ENCODE peak calls at places on chromosome 10, in eight cellular contexts. C is endothelial cell of umbilical vein, U is ovary, F is dorsolateral prefrontal cortex, O is fibroblast of lung, A is fibroblast of the aortic adventitia, S is fibroblast of mammary gland, Y is astrocyte of the cerebellum. K is an unnamed sample.

GRCh38 chr10:126686732-126687693 is 16.5 kb upstream of the C10orf90 start:
- DNase-seq in C (no peak), U (no peak), F (no peak), O (no peak), A (no peak), S (no peak), Y (no peak), K (no peak)

GRCh38 chr10:28959850-28960501 is 282.7 kb downstream of the BAMBI start:
- DNase-seq in C (no peak), U (no peak), F (no peak), O (peak), A (no peak), S (no peak), Y (no peak), K (no peak)

GRCh38 chr10:72087969-72088878 is at the start of gene SPOCK2:
- DNase-seq in C (peak), U (no peak), F (peak), O (no peak), A (no peak), S (no peak), Y (no peak), K (no peak)

GRCh38 chr10:12181065-12181775 is 14.5 kb downstream of the NUDT5 start:
- DNase-seq in C (no peak), U (no peak), F (no peak), O (peak), A (no peak), S (no peak), Y (peak), K (no peak)

GRCh38 chr10:69475433-69475830 is 24.2 kb downstream of the TSPAN15 start:
- DNase-seq in C (no peak), U (no peak), F (no peak), O (no peak), A (peak), S (peak), Y (no peak), K (no peak)

GRCh38 chr10:84511106-84511505 is 182.7 kb downstream of the CCSER2 start:
- DNase-seq in C (peak), U (no peak), F (no peak), O (peak), A (no peak), S (no peak), Y (no peak), K (no peak)

GRCh38 chr10:115092555-115093285 is 445 bp upstream of the ATRNL1 start:
- DNase-seq in C (peak), U (peak), F (peak), O (peak), A (peak), S (peak), Y (peak), K (peak)

GRCh38 chr10:104811166-104811565 is 170.1 kb downstream of the SORCS3 start:
- DNase-seq in C (no peak), U (no peak), F (no peak), O (no peak), A (no peak), S (no peak), Y (no peak), K (no peak)

GRCh38 chr10:29688230-29688634 is 53.5 kb upstream of the SVIL start:
- DNase-seq in C (peak), U (no peak), F (no peak), O (peak), A (peak), S (peak), Y (no peak), K (no peak)

GRCh38 chr10:78703581-78703980 is 365.2 kb upstream of the ZMIZ1 start:
- DNase-seq in C (peak), U (no peak), F (no peak), O (no peak), A (no peak), S (no peak), Y (no peak), K (no peak)

GRCh38 chr10:63157845-63158624 is 24.9 kb downstream of the NRBF2 start:
- DNase-seq in C (peak), U (no peak), F (no peak), O (peak), A (peak), S (peak), Y (peak), K (peak)

GRCh38 chr10:12351447-12351846 is 2.1 kb downstream of the CAMK1D start:
- DNase-seq in C (no peak), U (no peak), F (peak), O (no peak), A (no peak), S (no peak), Y (no peak), K (no peak)

GRCh38 chr10:75263806-75264205 is 28.0 kb upstream of the COMTD1 start:
- DNase-seq in C (no peak), U (no peak), F (no peak), O (no peak), A (no peak), S (no peak), Y (no peak), K (no peak)

GRCh38 chr10:91043173-91043910 is 122.5 kb upstream of the ANKRD1 start:
- DNase-seq in C (peak), U (no peak), F (no peak), O (no peak), A (peak), S (peak), Y (no peak), K (no peak)

GRCh38 chr10:68073631-68074403 is 1.3 kb downstream of the HERC4 start:
- DNase-seq in C (peak), U (no peak), F (no peak), O (no peak), A (peak), S (no peak), Y (no peak), K (no peak)

GRCh38 chr10:77173615-77174461 is 463.8 kb downstream of the KCNMA1 start:
- DNase-seq in C (peak), U (peak), F (peak), O (peak), A (peak), S (peak), Y (peak), K (peak)

GRCh38 chr10:30422981-30423654 is 10.9 kb upstream of the MAP3K8 start:
- DNase-seq in C (peak), U (no peak), F (no peak), O (peak), A (peak), S (peak), Y (no peak), K (no peak)

GRCh38 chr10:3474266-3474665 is 301.7 kb upstream of the PITRM1 start:
- DNase-seq in C (no peak), U (no peak), F (no peak), O (no peak), A (no peak), S (no peak), Y (no peak), K (no peak)

DNA sequence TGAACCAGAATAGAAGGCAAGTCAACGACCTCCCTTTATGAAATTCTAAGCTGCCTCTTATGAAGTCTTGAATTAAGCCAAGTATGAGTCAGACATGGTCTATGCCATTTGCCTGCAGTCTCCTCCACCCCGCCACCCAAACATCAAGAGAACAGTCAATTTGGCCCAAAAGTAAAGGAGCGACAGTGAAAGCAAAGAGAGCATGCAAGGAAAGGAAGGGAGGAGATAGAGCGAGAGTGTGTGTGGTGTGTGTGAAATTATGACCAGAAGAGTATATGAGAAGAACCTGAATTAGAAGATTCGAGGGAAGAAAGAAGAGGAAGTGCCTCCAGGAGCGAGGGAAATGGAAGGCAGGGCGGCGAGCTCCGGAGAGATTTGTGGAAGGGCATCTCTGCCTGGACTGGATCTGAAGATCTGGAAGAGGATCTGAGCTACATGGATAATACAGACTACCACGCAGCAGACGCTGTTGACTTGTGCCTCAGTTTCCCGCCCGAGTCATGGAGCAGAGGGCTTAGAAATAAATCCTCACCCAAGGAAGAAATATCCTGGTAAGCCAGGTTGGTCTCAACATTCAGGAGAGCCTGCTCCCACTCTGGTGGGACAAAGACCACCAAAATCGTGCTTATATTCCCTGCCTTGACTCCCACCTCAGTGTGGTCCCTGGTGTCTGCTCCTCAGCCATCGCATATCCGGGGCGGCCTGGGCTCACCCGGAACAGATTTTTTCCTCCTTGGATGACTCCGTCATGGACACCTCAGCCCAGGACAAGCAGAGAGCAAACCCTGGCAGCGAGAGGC is 459 bp downstream of the ZDHHC6 start:
- DNase-seq in C (peak), U (no peak), F (no peak), O (peak), A (peak), S (peak), Y (no peak), K (no peak)
- TF ChIP-seq CTCF in C (no peak), U (peak), F (no peak), O (no peak), A (no peak), S (no peak), Y (no peak), K (no peak)

GRCh38 chr10:25023278-25023677 is 6.9 kb downstream of the THNSL1 start:
- DNase-seq in C (peak), U (no peak), F (no peak), O (no peak), A (no peak), S (no peak), Y (no peak), K (no peak)
- TF ChIP-seq CTCF in C (no peak), U (no peak), F (no peak), O (no peak), A (no peak), S (no peak), Y (no peak), K (no peak)

DNA sequence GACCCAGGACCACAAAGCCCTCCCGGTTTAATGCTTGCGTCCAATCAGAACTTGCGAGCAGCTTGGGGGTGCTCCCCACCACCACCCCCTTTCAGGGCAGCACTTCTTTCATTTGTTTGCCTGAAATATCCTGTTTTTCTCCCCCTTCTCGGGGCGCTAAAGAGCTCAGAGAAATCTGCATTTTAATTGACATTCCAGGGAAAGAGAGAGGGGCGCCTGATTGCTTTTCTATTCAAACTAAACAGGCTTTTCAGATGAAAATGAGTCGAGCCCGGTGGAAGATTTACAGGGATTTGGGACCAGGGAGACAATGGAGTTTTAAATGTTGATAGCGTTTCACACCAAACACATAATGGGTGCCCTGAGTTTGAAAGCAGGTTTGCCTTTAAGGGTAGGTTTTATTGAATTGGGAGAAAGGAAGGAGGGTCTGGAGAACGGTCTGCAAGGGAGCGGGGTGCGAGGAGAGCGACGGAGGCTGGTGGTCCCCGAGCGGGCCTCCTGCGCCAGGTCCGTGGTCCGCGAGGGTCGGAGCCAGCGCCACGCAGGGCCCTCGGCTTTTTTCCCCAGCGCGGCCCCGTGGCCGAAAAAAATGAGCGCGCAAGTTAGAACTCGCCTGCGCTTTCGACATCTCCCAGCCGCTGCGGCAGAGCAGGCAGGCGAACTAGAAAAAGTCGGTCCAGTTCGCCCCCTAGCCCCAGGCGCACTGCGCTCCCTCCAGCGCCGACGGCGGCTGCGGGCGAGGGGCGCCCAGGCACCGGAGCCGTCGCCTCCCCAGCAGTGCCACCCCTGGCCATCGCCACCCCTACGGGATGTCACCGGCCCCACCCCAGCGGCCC is 1.4 kb downstream of the FGFR2 start:
- DNase-seq in C (no peak), U (peak), F (peak), O (peak), A (no peak), S (no peak), Y (no peak), K (peak)
- TF ChIP-seq CTCF in C (no peak), U (peak), F (peak), O (no peak), A (no peak), S (no peak), Y (peak), K (peak)

DNA sequence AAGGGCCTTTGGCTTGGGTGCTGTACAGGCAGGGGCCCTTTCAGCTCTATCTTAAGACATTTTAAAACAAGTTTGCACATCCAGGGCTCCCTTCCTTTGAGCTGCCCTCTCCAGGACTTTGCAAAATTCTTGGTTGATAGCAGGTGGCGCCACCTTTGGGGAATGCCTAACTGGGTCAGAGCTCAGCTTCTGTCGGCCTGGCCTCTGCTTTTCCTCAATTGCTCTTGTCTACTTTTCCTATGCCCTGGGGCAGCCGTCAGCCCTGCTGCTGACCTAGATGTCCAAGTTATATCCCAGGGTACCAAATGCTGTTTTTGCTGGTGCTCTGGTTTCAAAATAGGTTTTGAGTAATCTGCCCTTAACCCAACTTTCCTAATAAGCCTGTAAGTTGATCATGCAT is 65.8 kb downstream of the APBB1IP start:
- DNase-seq in C (no peak), U (no peak), F (no peak), O (no peak), A (no peak), S (no peak), Y (no peak), K (no peak)
- TF ChIP-seq CTCF in C (no peak), U (no peak), F (no peak), O (no peak), A (no peak), S (peak), Y (no peak), K (no peak)

DNA sequence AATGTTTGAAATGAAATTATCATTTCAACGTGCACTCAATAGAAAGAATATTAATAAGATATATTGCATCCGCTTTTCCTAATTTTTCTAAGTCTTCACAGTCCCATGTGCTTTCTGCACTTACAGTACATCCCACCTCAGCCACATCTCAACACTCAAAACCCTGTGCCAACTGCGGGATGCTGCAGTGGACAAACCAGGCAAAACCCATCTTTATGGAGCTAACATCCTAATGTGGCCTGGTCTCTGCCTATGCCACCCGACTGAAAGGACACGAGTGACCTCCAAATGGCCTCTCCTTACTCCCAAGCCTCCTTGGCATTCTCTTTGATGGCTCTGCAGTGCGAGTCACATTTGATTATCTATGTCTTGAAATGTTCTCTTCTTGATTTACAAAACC is 57.4 kb upstream of the ADRB1 start:
- DNase-seq in C (no peak), U (no peak), F (no peak), O (no peak), A (no peak), S (no peak), Y (no peak), K (no peak)
- TF ChIP-seq CTCF in C (no peak), U (no peak), F (no peak), O (no peak), A (no peak), S (no peak), Y (no peak), K (no peak)

GRCh38 chr10:6089334-6090219 is 743 bp downstream of the RBM17 start:
- DNase-seq in C (peak), U (no peak), F (no peak), O (peak), A (peak), S (no peak), Y (no peak), K (peak)

GRCh38 chr10:6082496-6083395 is 6.1 kb upstream of the RBM17 start:
- DNase-seq in C (no peak), U (peak), F (peak), O (no peak), A (peak), S (no peak), Y (no peak), K (no peak)

GRCh38 chr10:6083523-6084475 is 5.0 kb upstream of the RBM17 start:
- DNase-seq in C (peak), U (no peak), F (no peak), O (peak), A (peak), S (peak), Y (no peak), K (no peak)

GRCh38 chr10:6088721-6089333 is at the start of gene RBM17:
- DNase-seq in C (peak), U (peak), F (peak), O (peak), A (peak), S (peak), Y (peak), K (peak)

DNA sequence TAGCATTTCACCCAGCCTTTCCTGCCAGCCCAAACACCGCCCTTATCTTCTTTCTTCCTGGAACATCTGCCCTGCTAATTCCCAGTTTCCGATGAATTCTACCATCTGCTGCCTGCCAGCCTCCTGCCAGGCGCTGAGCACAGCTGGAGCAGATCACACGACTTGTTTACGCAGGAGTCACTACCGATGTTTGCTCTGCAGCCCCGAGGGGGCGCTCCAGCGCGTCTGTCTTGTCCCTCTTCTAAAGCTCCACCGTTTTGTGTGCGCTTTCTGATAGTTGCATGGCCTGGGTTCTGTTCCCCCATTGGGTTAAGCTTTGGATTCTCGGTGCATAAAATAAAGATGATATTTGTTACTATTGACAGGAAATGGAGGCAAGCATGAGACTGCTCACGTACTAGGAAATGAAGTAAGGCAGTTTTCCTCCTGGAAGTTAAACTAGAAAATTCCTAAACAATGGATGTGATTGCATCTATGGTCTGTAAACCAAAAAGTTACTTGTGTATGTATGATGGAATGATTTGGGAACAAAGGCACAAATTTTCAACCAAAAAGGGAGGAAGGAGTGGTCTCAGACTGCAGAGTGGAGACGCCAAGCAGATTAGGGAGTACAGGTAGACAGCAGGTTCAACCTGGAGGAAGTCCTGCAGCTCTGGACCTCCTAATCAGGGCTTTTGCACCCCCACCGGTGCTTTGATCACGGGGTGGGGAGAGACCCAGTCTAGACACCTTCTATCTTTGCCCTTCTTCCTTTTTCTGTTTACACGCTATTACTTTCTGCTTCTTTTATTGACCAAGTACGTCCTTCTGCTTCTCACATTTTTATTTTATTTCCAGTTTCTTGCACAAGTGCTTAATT is 2.2 kb upstream of the RBM17 start:
- DNase-seq in C (peak), U (peak), F (peak), O (peak), A (peak), S (peak), Y (peak), K (peak)
- TF ChIP-seq CTCF in C (peak), U (peak), F (peak), O (peak), A (peak), S (peak), Y (peak), K (peak)

GRCh38 chr10:74153676-74154075 is 2.7 kb downstream of the ADK start:
- DNase-seq in C (no peak), U (no peak), F (no peak), O (no peak), A (no peak), S (no peak), Y (no peak), K (no peak)

GRCh38 chr10:74151879-74152722 is 1.1 kb downstream of the ADK start:
- DNase-seq in C (no peak), U (no peak), F (no peak), O (no peak), A (no peak), S (peak), Y (no peak), K (no peak)

GRCh38 chr10:74153123-74153522 is 2.1 kb downstream of the ADK start:
- DNase-seq in C (no peak), U (no peak), F (no peak), O (peak), A (peak), S (peak), Y (no peak), K (no peak)

GRCh38 chr10:74150151-74151056 is at the start of gene AP3M1:
- DNase-seq in C (peak), U (peak), F (peak), O (no peak), A (no peak), S (no peak), Y (no peak), K (peak)

GRCh38 chr10:74151057-74151878 is at the start of gene ADK:
- DNase-seq in C (peak), U (peak), F (peak), O (peak), A (peak), S (peak), Y (peak), K (peak)
- TF ChIP-seq CTCF in C (no peak), U (no peak), F (peak), O (peak), A (no peak), S (no peak), Y (peak), K (peak)

K was measured in progenitor cell of endocrine pancreas.